ENCODE peak calls at places on chromosomes 4 and X, in five cellular contexts. One of them, this sample, is unnamed.
A peak's percentile ranks its signal among the peaks of the same experiment; 100 is the strongest.

GRCh38 chrX:138018145-138018799 is 452.3 kb downstream of the ZIC3 start:
- DNase-seq in A549: no peak
- DNase-seq in fibroblast of lung: no peak
- DNase-seq in hepatocyte: no peak
- DNase-seq in IMR-90: no peak
- DNase-seq in this sample: no peak

GRCh38 chrX:140701480-140701879 is 8.1 kb upstream of the LINC00632 start:
- DNase-seq in fibroblast of lung: peak; percentile 19
- DNase-seq in A549: no peak
- DNase-seq in IMR-90: peak; percentile 37
- DNase-seq in hepatocyte: peak; percentile 22
- DNase-seq in this sample: no peak

GRCh38 chr4:134408897-134409296 is 207.3 kb upstream of the PABPC4L start:
- DNase-seq in A549: no peak
- DNase-seq in IMR-90: no peak
- DNase-seq in fibroblast of lung: peak; percentile 9
- DNase-seq in hepatocyte: no peak
- DNase-seq in this sample: no peak

GRCh38 chr4:133476064-133476463 is 327.0 kb downstream of the PCDH10 start:
- DNase-seq in hepatocyte: no peak
- DNase-seq in IMR-90: no peak
- DNase-seq in fibroblast of lung: no peak
- DNase-seq in A549: no peak
- DNase-seq in this sample: no peak

GRCh38 chrX:118758511-118758910 is 31.1 kb downstream of the IL13RA1 start:
- DNase-seq in A549: no peak
- DNase-seq in hepatocyte: no peak
- DNase-seq in fibroblast of lung: no peak
- DNase-seq in IMR-90: no peak
- DNase-seq in this sample: no peak

GRCh38 chr4:48296330-48296729 is 26.7 kb upstream of the TEC start:
- DNase-seq in fibroblast of lung: peak; percentile 14
- DNase-seq in IMR-90: peak; percentile 21
- DNase-seq in hepatocyte: no peak
- DNase-seq in A549: no peak
- DNase-seq in this sample: no peak

GRCh38 chr4:79598801-79599200 is 190.8 kb upstream of the GK2 start:
- DNase-seq in IMR-90: no peak
- DNase-seq in hepatocyte: no peak
- DNase-seq in A549: no peak
- DNase-seq in fibroblast of lung: no peak
- DNase-seq in this sample: no peak

GRCh38 chr4:21386166-21386780 is 562.3 kb downstream of the KCNIP4 start:
- DNase-seq in hepatocyte: no peak
- DNase-seq in A549: no peak
- DNase-seq in IMR-90: no peak
- DNase-seq in fibroblast of lung: no peak
- DNase-seq in this sample: no peak

GRCh38 chrX:55710701-55711100 is 6.8 kb upstream of the RRAGB start:
- DNase-seq in A549: no peak
- DNase-seq in hepatocyte: no peak
- DNase-seq in IMR-90: no peak
- DNase-seq in fibroblast of lung: peak; percentile 48
- DNase-seq in this sample: peak; percentile 86

GRCh38 chrX:47936224-47936939 is 67.4 kb downstream of the ZNF182 start:
- DNase-seq in fibroblast of lung: peak; percentile 6
- DNase-seq in IMR-90: no peak
- DNase-seq in hepatocyte: peak; percentile 35
- DNase-seq in A549: no peak
- DNase-seq in this sample: no peak

GRCh38 chrX:75746891-75747639 is 38.0 kb downstream of the MAGEE2 start:
- DNase-seq in IMR-90: no peak
- DNase-seq in hepatocyte: peak; percentile 57
- DNase-seq in fibroblast of lung: peak; percentile 17
- DNase-seq in A549: peak; percentile 4
- DNase-seq in this sample: no peak

GRCh38 chr4:128416921-128417320 is 129.3 kb upstream of the PGRMC2 start:
- DNase-seq in A549: no peak
- DNase-seq in fibroblast of lung: peak; percentile 12
- DNase-seq in hepatocyte: no peak
- DNase-seq in IMR-90: no peak
- DNase-seq in this sample: peak; percentile 39
- H3K4me2 ChIP-seq in A549: no peak overlapping the region
- H3K4me2 ChIP-seq in fibroblast of lung: no peak overlapping the region
- H3K4me2 ChIP-seq in hepatocyte: peak overlapping the region; percentile 51
- H3K4me2 ChIP-seq in IMR-90: no peak overlapping the region
- H3K4me2 ChIP-seq in this sample: peak overlapping the region; percentile 19

GRCh38 chrX:72238721-72239475 is at the start of gene ERCC6L:
- DNase-seq in A549: peak; percentile 86
- DNase-seq in hepatocyte: peak; percentile 93
- DNase-seq in IMR-90: peak; percentile 80
- DNase-seq in fibroblast of lung: peak; percentile 83
- DNase-seq in this sample: peak; percentile 89
- H3K4me2 ChIP-seq in A549: peak within 1 kb of the TSS; percentile 93
- H3K4me2 ChIP-seq in hepatocyte: peak within 1 kb of the TSS; percentile 85
- H3K4me2 ChIP-seq in IMR-90: peak within 1 kb of the TSS; percentile 91
- H3K4me2 ChIP-seq in fibroblast of lung: peak within 1 kb of the TSS; percentile 80
- H3K4me2 ChIP-seq in this sample: peak within 1 kb of the TSS; percentile 80

DNA sequence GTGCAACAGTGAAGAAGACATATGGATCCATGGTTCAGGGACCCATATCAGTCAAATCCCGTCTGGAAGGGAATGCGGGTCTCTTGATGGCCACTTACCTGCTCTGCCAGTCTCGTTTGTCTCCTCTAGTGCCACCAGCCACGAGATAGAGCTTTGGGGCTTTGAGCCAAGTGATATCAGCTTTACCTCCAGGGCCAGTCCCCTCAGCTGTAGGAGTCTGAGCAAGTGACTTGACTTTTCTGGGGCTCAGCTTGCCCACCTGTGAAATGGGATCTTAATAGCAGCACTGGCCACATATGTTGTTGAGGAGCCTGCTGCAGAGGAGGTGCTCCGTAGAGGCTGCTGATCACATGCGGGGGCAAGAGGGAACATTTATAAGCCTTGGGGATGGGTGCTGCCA is 1.2 kb downstream of the SLC2A9 start:
- DNase-seq in fibroblast of lung: no peak
- DNase-seq in IMR-90: no peak
- DNase-seq in hepatocyte: no peak
- DNase-seq in A549: no peak
- DNase-seq in this sample: no peak
- H3K4me2 ChIP-seq in fibroblast of lung: no peak overlapping the region
- H3K4me2 ChIP-seq in IMR-90: no peak overlapping the region
- H3K4me2 ChIP-seq in hepatocyte: no peak overlapping the region
- H3K4me2 ChIP-seq in A549: no peak overlapping the region
- H3K4me2 ChIP-seq in this sample: no peak overlapping the region

GRCh38 chr4:185343726-185344581 is 51.8 kb downstream of the LRP2BP start:
- DNase-seq in A549: no peak
- DNase-seq in IMR-90: peak; percentile 27
- DNase-seq in fibroblast of lung: peak; percentile 71
- DNase-seq in hepatocyte: peak; percentile 10
- DNase-seq in this sample: peak; percentile 57
- H3K4me2 ChIP-seq in A549: no peak overlapping the region
- H3K4me2 ChIP-seq in IMR-90: no peak overlapping the region
- H3K4me2 ChIP-seq in fibroblast of lung: no peak overlapping the region
- H3K4me2 ChIP-seq in hepatocyte: no peak overlapping the region
- H3K4me2 ChIP-seq in this sample: peak overlapping the region; percentile 64

GRCh38 chrX:133549319-133549933 is 134.1 kb upstream of the GPC4 start:
- DNase-seq in fibroblast of lung: no peak
- DNase-seq in hepatocyte: no peak
- DNase-seq in A549: no peak
- DNase-seq in IMR-90: no peak
- DNase-seq in this sample: no peak
- H3K4me2 ChIP-seq in fibroblast of lung: no peak overlapping the region
- H3K4me2 ChIP-seq in hepatocyte: no peak overlapping the region
- H3K4me2 ChIP-seq in A549: no peak overlapping the region
- H3K4me2 ChIP-seq in IMR-90: no peak overlapping the region
- H3K4me2 ChIP-seq in this sample: no peak overlapping the region

DNA sequence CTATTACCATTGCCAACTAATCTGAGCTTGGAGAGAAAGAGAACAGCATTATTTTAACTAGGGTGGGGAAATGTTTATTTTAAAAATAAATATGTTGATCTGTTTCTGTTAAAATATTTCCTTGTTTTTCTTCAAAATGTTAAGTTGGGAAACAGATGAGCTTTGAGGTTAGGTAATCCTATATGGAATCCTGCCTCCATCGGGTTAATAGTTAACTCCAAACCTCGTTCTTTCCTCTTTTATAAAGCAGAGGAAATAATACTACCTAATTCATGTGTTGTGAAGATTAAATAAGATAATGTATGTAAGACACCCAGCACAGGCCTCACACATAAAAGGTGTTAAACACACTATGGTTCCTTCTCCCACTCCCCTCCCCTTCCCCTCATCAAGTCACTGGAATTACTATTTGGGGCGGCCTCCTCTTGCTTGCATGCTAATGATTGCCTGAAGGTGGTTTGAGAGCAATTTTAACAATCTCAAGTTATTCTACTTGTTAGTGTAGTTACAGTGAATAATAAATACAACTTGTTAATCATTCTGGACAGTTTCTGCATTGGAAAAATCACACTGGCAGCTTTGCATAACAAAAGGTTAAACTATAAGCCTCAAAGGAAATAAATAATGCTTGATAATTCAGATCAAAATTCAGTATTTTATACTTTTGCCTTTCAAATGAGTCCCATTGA is 404.4 kb upstream of the RASGEF1B start:
- DNase-seq in IMR-90: no peak
- DNase-seq in hepatocyte: no peak
- DNase-seq in fibroblast of lung: no peak
- DNase-seq in A549: no peak
- DNase-seq in this sample: no peak
- H3K4me2 ChIP-seq in IMR-90: no peak overlapping the region
- H3K4me2 ChIP-seq in hepatocyte: no peak overlapping the region
- H3K4me2 ChIP-seq in fibroblast of lung: no peak overlapping the region
- H3K4me2 ChIP-seq in A549: no peak overlapping the region
- H3K4me2 ChIP-seq in this sample: no peak overlapping the region

This sample was measured in endothelial cell of umbilical vein.